ENCODE peak calls at places on chromosomes 16 and 17, in four cellular contexts. F, O, N and G are unnamed samples.

GRCh38 chr17:50261051-50261915 is 13.0 kb upstream of the TMEM92 start:
- DNase-seq in F (no peak), O (no peak), N (no peak), G (peak; percentile 13)

GRCh38 chr17:38719284-38719942 is 10.7 kb upstream of the CISD3 start:
- DNase-seq in F (no peak), O (peak; percentile 52), N (no peak), G (peak; percentile 89)

GRCh38 chr16:64864232-64864803 is 257.5 kb downstream of the CDH11 start:
- DNase-seq in F (no peak), O (no peak), N (no peak), G (no peak)

GRCh38 chr17:62611308-62611707 is 16.2 kb upstream of the MRC2 start:
- DNase-seq in F (no peak), O (no peak), N (no peak), G (no peak)

GRCh38 chr17:42182927-42183734 is 2.1 kb downstream of the HCRT start:
- DNase-seq in F (no peak), O (no peak), N (no peak), G (no peak)

GRCh38 chr16:270381-271255 is 5.1 kb downstream of the RGS11 start:
- DNase-seq in F (no peak), O (no peak), N (no peak), G (no peak)

GRCh38 chr16:11312718-11313492 is 31.8 kb upstream of the PRM1 start:
- DNase-seq in F (no peak), O (peak; percentile 53), N (no peak), G (no peak)

GRCh38 chr17:78986048-78986648 is 6.4 kb upstream of the LGALS3BP start:
- DNase-seq in F (peak; percentile 57), O (no peak), N (no peak), G (no peak)

GRCh38 chr17:67837965-67838364 is 12.7 kb downstream of the BPTF start:
- DNase-seq in F (no peak), O (no peak), N (no peak), G (no peak)

GRCh38 chr16:84048306-84048705 is 5.7 kb upstream of the SLC38A8 start:
- DNase-seq in F (no peak), O (peak; percentile 63), N (no peak), G (peak; percentile 85)

GRCh38 chr17:499836-500543 is 147.4 kb upstream of the RPH3AL start:
- DNase-seq in F (no peak), O (no peak), N (no peak), G (no peak)

GRCh38 chr16:54201200-54201599 is 85.4 kb downstream of the IRX3 start:
- DNase-seq in F (no peak), O (no peak), N (no peak), G (no peak)

GRCh38 chr17:81717049-81717765 is 5.1 kb downstream of the SLC25A10 start:
- DNase-seq in F (no peak), O (no peak), N (no peak), G (no peak)

GRCh38 chr17:65473985-65474384 is 87.5 kb downstream of the AXIN2 start:
- DNase-seq in F (no peak), O (no peak), N (no peak), G (no peak)

GRCh38 chr17:47700471-47701449 is 6.8 kb downstream of the TBKBP1 start:
- DNase-seq in F (no peak), O (no peak), N (no peak), G (peak; percentile 33)

GRCh38 chr16:17396762-17397498 is 73.8 kb downstream of the XYLT1 start:
- DNase-seq in F (no peak), O (no peak), N (peak; percentile 95), G (no peak)

GRCh38 chr17:6212766-6213165 is 142.6 kb downstream of the WSCD1 start:
- DNase-seq in F (no peak), O (no peak), N (no peak), G (no peak)

GRCh38 chr16:1661826-1662225 is 16.3 kb upstream of the JPT2 start:
- DNase-seq in F (no peak), O (no peak), N (no peak), G (no peak)

GRCh38 chr17:81911277-81911961 is at the start of gene PCYT2:
- DNase-seq in F (peak; percentile 90), O (peak; percentile 96), N (peak; percentile 24), G (peak; percentile 100)

GRCh38 chr17:1746975-1747543 is 4.4 kb downstream of the SERPINF2 start:
- DNase-seq in F (peak; percentile 56), O (no peak), N (no peak), G (peak; percentile 90)

GRCh38 chr16:50515218-50515617 is 33.0 kb upstream of the NKD1 start:
- DNase-seq in F (no peak), O (no peak), N (no peak), G (no peak)

GRCh38 chr17:59513934-59514841 is 51.2 kb upstream of the DHX40 start:
- DNase-seq in F (peak; percentile 51), O (no peak), N (peak; percentile 85), G (no peak)

GRCh38 chr17:61635913-61636432 is 45.0 kb upstream of the NACA2 start:
- DNase-seq in F (no peak), O (peak; percentile 49), N (peak; percentile 23), G (no peak)

GRCh38 chr17:42087042-42087701 is 11.1 kb downstream of the ZNF385C start:
- DNase-seq in F (no peak), O (no peak), N (no peak), G (no peak)

GRCh38 chr17:71032746-71033273 is 863.5 kb downstream of the KCNJ2 start:
- DNase-seq in F (no peak), O (peak; percentile 69), N (no peak), G (peak; percentile 48)

GRCh38 chr17:78805301-78805700 is 23.2 kb upstream of the CYTH1 start:
- DNase-seq in F (no peak), O (no peak), N (no peak), G (no peak)

GRCh38 chr16:12271006-12271405 is 294.5 kb downstream of the SNX29 start:
- DNase-seq in F (no peak), O (peak; percentile 62), N (no peak), G (peak; percentile 73)

GRCh38 chr16:22358000-22358399 is 16.4 kb downstream of the CDR2 start:
- DNase-seq in F (no peak), O (no peak), N (no peak), G (no peak)

GRCh38 chr16:74446866-74447265 is 25.6 kb upstream of the CLEC18B start:
- DNase-seq in F (no peak), O (no peak), N (no peak), G (no peak)

GRCh38 chr16:969508-970378 is 1.0 kb downstream of the LMF1 start:
- DNase-seq in F (peak; percentile 39), O (peak; percentile 39), N (no peak), G (peak; percentile 87)

GRCh38 chr17:77323413-77324171 is 182.8 kb downstream of the SEC14L1 start:
- DNase-seq in F (peak; percentile 67), O (peak; percentile 10), N (no peak), G (peak; percentile 60)